ENCODE peak calls at places on chromosomes 1 and 21, in four cellular contexts. R is iPS DF 6.9, T is MCF 10A, U is RCC 7860. X is an unnamed sample.

GRCh38 chr1:62271932-62272728 is 47.1 kb downstream of the KANK4 start:
- DNase-seq in R (no peak), T (no peak), U (no peak), X (no peak)

GRCh38 chr1:190413142-190413541 is 64.5 kb downstream of the BRINP3 start:
- DNase-seq in R (no peak), T (no peak), U (no peak), X (no peak)

GRCh38 chr1:94792876-94793605 is 27.1 kb upstream of the SLC44A3 start:
- DNase-seq in R (no peak), T (peak), U (no peak), X (no peak)

GRCh38 chr1:61273167-61273705 is 190.9 kb downstream of the NFIA start:
- DNase-seq in R (no peak), T (no peak), U (no peak), X (no peak)

GRCh38 chr1:195495720-195496635 is 1112.3 kb downstream of the KCNT2 start:
- DNase-seq in R (no peak), T (no peak), U (no peak), X (no peak)

GRCh38 chr1:203463469-203464062 is 12.0 kb upstream of the PRELP start:
- DNase-seq in R (no peak), T (no peak), U (no peak), X (no peak)

GRCh38 chr1:210262167-210262896 is 29.7 kb downstream of the SERTAD4 start:
- DNase-seq in R (no peak), T (peak), U (no peak), X (no peak)

GRCh38 chr1:154611150-154611865 is 3.3 kb upstream of the ADAR start:
- DNase-seq in R (no peak), T (no peak), U (no peak), X (no peak)

GRCh38 chr1:211724711-211725196 is 49.3 kb upstream of the NEK2 start:
- DNase-seq in R (no peak), T (no peak), U (no peak), X (no peak)

GRCh38 chr1:156571959-156572662 is at the start of gene IQGAP3:
- DNase-seq in R (peak), T (peak), U (peak), X (no peak)

GRCh38 chr21:35904995-35905972 is 155.0 kb downstream of the SETD4 start:
- DNase-seq in R (no peak), T (peak), U (peak), X (no peak)

GRCh38 chr1:16615253-16616252 is 2.2 kb upstream of the NBPF1 start:
- DNase-seq in R (no peak), T (no peak), U (no peak), X (peak)

GRCh38 chr21:43005635-43006034 is 31.3 kb downstream of the PKNOX1 start:
- DNase-seq in R (no peak), T (no peak), U (no peak), X (no peak)

GRCh38 chr1:89900791-89901708 is 80.2 kb downstream of the LRRC8D start:
- DNase-seq in R (no peak), T (no peak), U (no peak), X (no peak)

GRCh38 chr1:208137144-208137682 is 107.0 kb downstream of the PLXNA2 start:
- DNase-seq in R (no peak), T (peak), U (no peak), X (no peak)

GRCh38 chr1:39969048-39969447 is 14.1 kb downstream of the MFSD2A start:
- DNase-seq in R (no peak), T (peak), U (no peak), X (no peak)

GRCh38 chr1:184608581-184608980 is 146.1 kb downstream of the EDEM3 start:
- DNase-seq in R (no peak), T (no peak), U (no peak), X (no peak)

GRCh38 chr1:112517231-112517630 is 8.5 kb downstream of the WNT2B start:
- DNase-seq in R (no peak), T (no peak), U (no peak), X (no peak)

GRCh38 chr21:21101911-21102310 is 103.7 kb downstream of the NCAM2 start:
- DNase-seq in R (peak), T (peak), U (no peak), X (no peak)

GRCh38 chr1:91621907-91622306 is 121.3 kb downstream of the CDC7 start:
- DNase-seq in R (no peak), T (no peak), U (no peak), X (no peak)

GRCh38 chr21:44944596-44944995 is 4.8 kb downstream of the SLX9 start:
- DNase-seq in R (no peak), T (no peak), U (no peak), X (no peak)

GRCh38 chr1:11795238-11795890 is 10.4 kb downstream of the MTHFR start:
- DNase-seq in R (no peak), T (no peak), U (no peak), X (no peak)

GRCh38 chr1:112544753-112545152 is 36.0 kb downstream of the WNT2B start:
- DNase-seq in R (no peak), T (peak), U (peak), X (no peak)

GRCh38 chr1:116031299-116031698 is 55.0 kb downstream of the SLC22A15 start:
- DNase-seq in R (no peak), T (no peak), U (no peak), X (no peak)

GRCh38 chr1:57857809-57858208 is 433.9 kb upstream of the DAB1 start:
- DNase-seq in R (no peak), T (peak), U (no peak), X (no peak)

X was measured in H1.